ENCODE peak calls at places on chromosome 15, in six cellular contexts. A is transverse colon, E is neural progenitor cell, Z is prostate gland, T is pancreas, G is left ventricle myocardium inferior. F is an unnamed sample.

GRCh38 chr15:96066126-96066525 is 264.4 kb upstream of the NR2F2 start:
- DNase-seq in A (no peak), E (no peak), Z (no peak), T (no peak), G (no peak), F (no peak)

GRCh38 chr15:90716976-90717821 is at the start of gene BLM:
- DNase-seq in A (peak), E (peak), Z (peak), T (peak), G (peak), F (peak)

GRCh38 chr15:69032006-69032405 is 17.5 kb downstream of the NOX5 start:
- DNase-seq in A (no peak), E (no peak), Z (no peak), T (no peak), G (no peak), F (no peak)

GRCh38 chr15:70853270-70853854 is 595 bp downstream of the LARP6 start:
- DNase-seq in A (peak), E (peak), Z (no peak), T (no peak), G (no peak), F (no peak)

GRCh38 chr15:50146661-50147060 is 27.6 kb upstream of the ATP8B4 start:
- DNase-seq in A (no peak), E (no peak), Z (no peak), T (no peak), G (no peak), F (no peak)

GRCh38 chr15:64430000-64430735 is 30.2 kb upstream of the ZNF609 start:
- DNase-seq in A (peak), E (peak), Z (peak), T (no peak), G (no peak), F (peak)

GRCh38 chr15:35907507-35907906 is 361.5 kb upstream of the DPH6 start:
- DNase-seq in A (no peak), E (no peak), Z (no peak), T (no peak), G (no peak), F (no peak)

GRCh38 chr15:76330281-76330680 is 6.3 kb upstream of the ISL2 start:
- DNase-seq in A (peak), E (peak), Z (no peak), T (peak), G (no peak), F (peak)

GRCh38 chr15:62163847-62164499 is 1.1 kb downstream of the C2CD4B start:
- DNase-seq in A (peak), E (peak), Z (no peak), T (no peak), G (peak), F (no peak)

GRCh38 chr15:66846031-66846430 is 144.0 kb downstream of the SMAD6 start:
- DNase-seq in A (peak), E (no peak), Z (no peak), T (no peak), G (no peak), F (no peak)

GRCh38 chr15:72312605-72313447 is 7.1 kb downstream of the CELF6 start:
- DNase-seq in A (peak), E (peak), Z (peak), T (peak), G (peak), F (peak)

GRCh38 chr15:28957606-28958498 is 72.1 kb downstream of the APBA2 start:
- DNase-seq in A (no peak), E (no peak), Z (no peak), T (no peak), G (no peak), F (no peak)

GRCh38 chr15:40845511-40846284 is 1.9 kb downstream of the SPINT1 start:
- DNase-seq in A (peak), E (no peak), Z (peak), T (peak), G (no peak), F (peak)

GRCh38 chr15:62607643-62608042 is 434.9 kb upstream of the TPM1 start:
- DNase-seq in A (no peak), E (no peak), Z (no peak), T (no peak), G (no peak), F (no peak)

GRCh38 chr15:64970696-64971095 is 19.0 kb downstream of the SPG21 start:
- DNase-seq in A (no peak), E (no peak), Z (no peak), T (no peak), G (no peak), F (no peak)

GRCh38 chr15:52709172-52709979 is 30.2 kb upstream of the ATOSA start:
- DNase-seq in A (peak), E (peak), Z (no peak), T (peak), G (no peak), F (peak)

GRCh38 chr15:28969511-28970085 is 83.8 kb downstream of the APBA2 start:
- DNase-seq in A (no peak), E (no peak), Z (no peak), T (no peak), G (no peak), F (no peak)

GRCh38 chr15:47987908-47988532 is 132.8 kb upstream of the SLC24A5 start:
- DNase-seq in A (no peak), E (peak), Z (peak), T (peak), G (no peak), F (peak)

GRCh38 chr15:65795663-65796201 is 3.6 kb upstream of the DENND4A start:
- DNase-seq in A (no peak), E (no peak), Z (no peak), T (no peak), G (no peak), F (no peak)

GRCh38 chr15:73914145-73914544 is 12.1 kb upstream of the LOXL1 start:
- DNase-seq in A (no peak), E (no peak), Z (no peak), T (no peak), G (no peak), F (no peak)

GRCh38 chr15:56369234-56369633 is 4.0 kb downstream of the TEX9 start:
- DNase-seq in A (no peak), E (no peak), Z (no peak), T (no peak), G (no peak), F (no peak)

GRCh38 chr15:56367156-56367555 is 1.9 kb downstream of the TEX9 start:
- DNase-seq in A (no peak), E (no peak), Z (no peak), T (no peak), G (no peak), F (no peak)

GRCh38 chr15:56366211-56366610 is 985 bp downstream of the TEX9 start:
- DNase-seq in A (no peak), E (peak), Z (no peak), T (no peak), G (no peak), F (no peak)

GRCh38 chr15:56371495-56372147 is 6.4 kb downstream of the TEX9 start:
- DNase-seq in A (no peak), E (no peak), Z (no peak), T (no peak), G (no peak), F (no peak)
- H3K27ac ChIP-seq in A (no peak), E (no peak), Z (no peak), T (no peak), G (no peak), F (no peak)

GRCh38 chr15:78195735-78196201 is 38.6 kb downstream of the ACSBG1 start:
- DNase-seq in A (peak), E (peak), Z (peak), T (no peak), G (no peak), F (peak)
- TF ChIP-seq CTCF in A (peak), E (peak), Z (peak), T (peak), G (peak), F (peak)

DNA sequence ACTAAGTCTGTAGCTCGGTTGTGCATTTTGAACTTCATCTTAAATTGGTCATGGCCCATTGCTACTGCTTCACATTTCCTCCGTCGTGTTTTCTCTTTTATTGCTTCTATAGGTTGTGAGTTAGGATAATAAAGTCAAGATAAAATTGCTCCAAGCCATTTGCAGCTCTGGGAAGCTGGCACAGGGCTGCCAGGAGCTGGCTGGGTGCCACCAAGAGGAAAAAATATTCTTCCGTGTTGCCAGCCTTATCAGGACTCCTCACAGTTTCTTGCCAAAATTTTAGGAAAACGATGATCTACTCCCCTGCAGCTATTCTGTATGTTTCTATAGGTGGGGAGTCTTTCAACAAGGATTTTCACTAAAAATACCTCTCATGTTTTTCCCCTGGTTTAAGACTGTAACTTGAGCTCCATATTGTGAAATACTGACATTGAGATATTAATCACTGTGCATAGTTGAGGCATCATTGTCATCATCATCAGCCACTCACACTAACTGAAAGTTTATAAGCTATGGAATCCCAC is 55.5 kb upstream of the PIAS1 start:
- DNase-seq in A (peak), E (no peak), Z (peak), T (peak), G (no peak), F (peak)
- H3K27ac ChIP-seq in A (peak), E (no peak), Z (no peak), T (no peak), G (no peak), F (peak)

GRCh38 chr15:25783607-25784131 is 79.5 kb downstream of the ATP10A start:
- DNase-seq in A (no peak), E (peak), Z (no peak), T (no peak), G (no peak), F (no peak)
- TF ChIP-seq CTCF in A (peak), E (peak), Z (no peak), T (no peak), G (peak), F (no peak)

GRCh38 chr15:45401665-45402161 is 23.4 kb upstream of the GATM start:
- DNase-seq in A (peak), E (no peak), Z (no peak), T (no peak), G (no peak), F (no peak)

GRCh38 chr15:45402162-45402954 is 24.0 kb upstream of the GATM start:
- DNase-seq in A (peak), E (peak), Z (peak), T (peak), G (peak), F (peak)

GRCh38 chr15:45397116-45397665 is 18.8 kb upstream of the GATM start:
- DNase-seq in A (no peak), E (no peak), Z (no peak), T (no peak), G (no peak), F (no peak)

GRCh38 chr15:45402955-45403892 is 24.9 kb upstream of the GATM start:
- DNase-seq in A (peak), E (peak), Z (no peak), T (peak), G (peak), F (peak)

DNA sequence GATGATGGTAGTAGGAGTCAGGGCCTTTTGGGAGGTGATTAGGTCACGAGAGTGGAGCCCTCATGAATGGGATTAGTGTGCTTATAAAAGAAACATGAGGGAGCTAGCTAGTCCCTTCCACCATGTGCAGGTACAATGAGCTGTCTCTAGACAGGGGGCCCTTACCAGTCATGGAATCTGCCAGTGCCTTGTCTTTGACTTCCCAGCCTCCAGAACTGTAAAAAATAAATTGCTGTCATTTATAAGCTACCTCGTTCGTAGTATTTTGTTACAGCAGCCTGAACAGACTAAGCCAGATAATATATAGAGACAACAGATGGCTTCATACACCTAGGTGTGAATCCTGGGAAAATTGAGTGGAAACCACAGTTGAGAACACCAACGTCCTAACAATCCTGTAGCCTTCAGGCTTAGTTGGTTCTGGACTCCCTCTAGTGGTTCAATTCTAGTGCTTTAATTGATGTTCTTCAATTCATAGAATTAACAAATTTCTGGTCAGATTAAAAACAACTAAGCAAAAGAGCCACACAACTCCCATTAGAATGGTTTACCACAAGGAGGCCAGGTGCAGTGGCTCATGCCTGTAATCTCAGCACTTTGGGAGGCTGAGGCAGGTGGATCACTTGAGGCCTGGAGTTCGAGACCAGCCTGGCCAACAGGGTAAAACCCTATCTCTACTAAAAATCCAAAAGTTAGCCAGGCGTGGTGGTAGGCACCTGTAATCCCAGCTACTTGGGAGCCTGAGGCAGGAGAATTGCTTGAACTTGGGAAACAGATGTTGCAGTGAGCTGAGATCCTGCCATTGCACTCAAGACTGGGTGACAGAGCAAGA is 21.3 kb upstream of the GATM start:
- DNase-seq in A (no peak), E (peak), Z (no peak), T (no peak), G (no peak), F (no peak)
- H3K27ac ChIP-seq in A (no peak), E (no peak), Z (no peak), T (no peak), G (no peak), F (no peak)

GRCh38 chr15:89026167-89026566 is 62.1 kb upstream of the ABHD2 start:
- DNase-seq in A (no peak), E (no peak), Z (no peak), T (no peak), G (no peak), F (no peak)
- TF ChIP-seq CTCF in A (no peak), E (no peak), Z (no peak), T (no peak), G (no peak), F (no peak)